ENCODE peak calls at places on chromosomes 2 and 18, in ten cellular contexts. U is colonic mucosa; V is right cardiac atrium; A is tibial artery; T is upper lobe of right lung; K is PC-3; W is psoas muscle; P is testis; Z is body of pancreas; O is naive thymus-derived CD4-positive, alpha-beta T cell. F is an unnamed sample.
A peak's percentile ranks its signal among the peaks of the same experiment; 100 is the strongest.

GRCh38 chr18:63162271-63163014 is 157.1 kb downstream of the BCL2 start:
- DNase-seq in A (no peak), W (no peak), T (peak; percentile 71), O (no peak), P (no peak), Z (no peak), U (no peak), V (no peak), K (no peak), F (no peak)

GRCh38 chr2:237344972-237345870 is 68.7 kb downstream of the COL6A3 start:
- DNase-seq in Z (no peak), K (no peak), P (no peak), T (no peak), U (no peak), W (no peak), O (no peak), V (no peak), A (no peak), F (no peak)

GRCh38 chr2:53970095-53970897 is 497 bp downstream of the PSME4 start:
- DNase-seq in P (peak; percentile 58), U (peak; percentile 60), W (no peak), O (no peak), T (no peak), V (peak; percentile 76), A (peak; percentile 71), Z (peak; percentile 50), K (peak; percentile 22), F (peak; percentile 38)

GRCh38 chr2:186820303-186820702 is 28.7 kb downstream of the ZSWIM2 start:
- DNase-seq in Z (no peak), P (no peak), V (no peak), A (no peak), T (no peak), U (no peak), O (no peak), K (no peak), W (no peak), F (no peak)

GRCh38 chr2:101188683-101189405 is 37.7 kb upstream of the TBC1D8 start:
- DNase-seq in K (peak; percentile 71), V (no peak), U (peak; percentile 68), W (no peak), T (no peak), Z (peak; percentile 44), A (no peak), O (no peak), P (no peak), F (peak; percentile 68)

GRCh38 chr2:218152172-218152571 is 14.6 kb downstream of the CXCR1 start:
- DNase-seq in A (no peak), V (no peak), T (no peak), P (no peak), O (no peak), Z (no peak), W (no peak), K (peak; percentile 24), U (no peak), F (no peak)

GRCh38 chr2:169116307-169116706 is 46.9 kb downstream of the DHRS9 start:
- DNase-seq in A (no peak), O (no peak), T (no peak), K (no peak), Z (no peak), V (no peak), W (no peak), U (no peak), P (no peak), F (no peak)

GRCh38 chr18:79788096-79789085 is 9.3 kb upstream of the KCNG2 start:
- DNase-seq in P (no peak), Z (no peak), V (no peak), A (peak; percentile 54), O (no peak), W (no peak), T (peak; percentile 48), K (no peak), U (no peak), F (no peak)

GRCh38 chr2:69652206-69652605 is 8.7 kb upstream of the AAK1 start:
- DNase-seq in P (no peak), V (no peak), A (no peak), T (no peak), W (no peak), K (peak; percentile 95), Z (no peak), O (no peak), U (no peak), F (no peak)

GRCh38 chr2:19038096-19039015 is 320.1 kb downstream of the OSR1 start:
- DNase-seq in U (no peak), A (no peak), O (no peak), V (no peak), P (peak; percentile 44), Z (no peak), K (peak; percentile 81), T (no peak), W (no peak), F (no peak)

GRCh38 chr2:39593439-39594393 is 72.0 kb upstream of the TMEM178A start:
- DNase-seq in K (peak; percentile 79), T (no peak), O (no peak), A (no peak), Z (peak; percentile 62), W (no peak), U (no peak), V (no peak), P (peak; percentile 61), F (peak; percentile 74)

GRCh38 chr2:72104821-72105588 is 42.7 kb downstream of the CYP26B1 start:
- DNase-seq in T (no peak), O (no peak), Z (no peak), W (no peak), U (peak; percentile 13), P (no peak), K (no peak), A (peak; percentile 54), V (no peak), F (no peak)

GRCh38 chr2:46812381-46813024 is 103.1 kb downstream of the MCFD2 start:
- DNase-seq in U (peak; percentile 41), A (peak; percentile 93), Z (no peak), K (peak; percentile 57), W (peak; percentile 82), T (no peak), O (no peak), V (peak; percentile 91), P (peak; percentile 39), F (peak; percentile 71)

GRCh38 chr2:241931084-241931975 is 61.8 kb downstream of the RTP5 start:
- DNase-seq in V (no peak), Z (no peak), T (no peak), K (no peak), O (no peak), W (no peak), A (no peak), U (no peak), P (no peak), F (no peak)

GRCh38 chr2:241932895-241933174 is 63.3 kb downstream of the RTP5 start:
- DNase-seq in W (no peak), Z (no peak), V (no peak), U (no peak), P (no peak), T (no peak), A (no peak), O (no peak), K (no peak), F (no peak)

GRCh38 chr2:241931976-241932894 is 62.7 kb downstream of the RTP5 start:
- DNase-seq in V (no peak), Z (no peak), O (no peak), U (no peak), K (no peak), T (no peak), P (no peak), W (no peak), A (no peak), F (no peak)

GRCh38 chr2:241935314-241935713 is 65.8 kb downstream of the RTP5 start:
- DNase-seq in W (no peak), A (no peak), V (no peak), Z (no peak), P (no peak), U (no peak), T (no peak), O (no peak), K (peak; percentile 69), F (no peak)

GRCh38 chr2:241933175-241933911 is 63.8 kb downstream of the RTP5 start:
- DNase-seq in P (peak; percentile 58), U (peak; percentile 36), K (peak; percentile 6), Z (no peak), O (no peak), A (no peak), W (no peak), V (no peak), T (peak; percentile 51), F (peak; percentile 38)
- H3K4me1 ChIP-seq in P (peaks cover 15% of the 10 kb centered on the region), U (peaks cover 4% of the 10 kb centered on the region), K (peaks cover 5% of the 10 kb centered on the region), Z (peaks cover 36% of the 10 kb centered on the region), O (no peaks in the 10 kb centered on the region), A (no peaks in the 10 kb centered on the region), W (no peaks in the 10 kb centered on the region), V (no peaks in the 10 kb centered on the region), T (peaks cover 4% of the 10 kb centered on the region), F (no peaks in the 10 kb centered on the region)

DNA sequence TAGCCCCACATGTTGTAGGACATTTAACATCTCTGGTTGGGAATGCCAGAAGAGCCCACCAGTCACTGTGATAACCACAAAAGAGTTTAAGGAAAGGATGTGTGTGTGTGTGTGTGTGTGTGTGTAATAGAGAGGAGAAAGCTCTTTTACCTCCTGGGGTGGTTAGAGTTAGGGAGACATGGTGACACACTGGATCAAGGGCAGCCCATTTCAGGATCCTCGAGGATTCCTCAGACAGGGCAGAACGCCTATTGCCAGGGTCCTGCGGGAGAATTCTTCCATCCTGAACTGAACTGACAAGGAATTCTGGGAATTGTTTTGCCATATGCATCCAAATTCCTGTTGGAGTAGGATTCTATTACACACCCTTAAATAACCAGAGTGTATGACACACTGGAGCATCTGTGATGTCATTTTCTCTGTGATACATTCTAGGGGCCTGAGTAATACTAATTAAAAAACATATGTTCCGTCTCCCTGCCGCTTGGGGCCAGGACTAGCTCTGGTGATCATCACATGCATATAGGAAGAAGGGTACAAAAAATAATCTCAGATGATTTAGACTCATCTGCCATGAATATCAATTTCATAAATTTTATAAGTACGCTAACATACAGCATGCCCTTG is 156.4 kb upstream of the MMADHC start:
- DNase-seq in W (no peak), P (no peak), A (no peak), Z (no peak), K (peak; percentile 78), O (no peak), U (no peak), T (no peak), V (no peak), F (no peak)
- H3K27ac ChIP-seq in W (no peak overlapping the region), P (no peak overlapping the region), A (no peak overlapping the region), Z (no peak overlapping the region), K (peak overlapping the region; percentile 72), O (no peak overlapping the region), U (no peak overlapping the region), T (no peak overlapping the region), V (no peak overlapping the region), F (no peak overlapping the region)

DNA sequence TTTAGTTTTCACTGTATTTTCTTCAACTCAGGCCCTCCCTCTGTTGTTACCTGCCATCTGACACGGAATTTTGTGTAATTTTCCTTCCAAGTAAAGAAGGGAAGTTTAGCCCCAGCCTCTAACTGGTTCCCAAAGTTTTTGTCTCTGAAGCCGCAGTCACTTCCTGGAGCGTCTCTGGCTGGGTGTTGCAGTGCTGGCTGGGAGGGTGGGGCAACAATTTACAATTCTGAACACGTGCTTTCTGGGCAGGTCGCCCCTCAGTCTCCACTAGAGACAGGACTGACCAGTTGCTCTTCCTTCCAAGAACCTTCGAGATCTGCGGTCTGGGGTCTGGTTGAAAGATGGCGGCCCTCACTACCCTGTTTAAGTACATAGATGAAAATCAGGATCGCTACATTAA is 3.5 kb downstream of the CNDP2 start:
- DNase-seq in Z (peak; percentile 72), K (peak; percentile 50), U (peak; percentile 89), P (no peak), V (peak; percentile 89), W (peak; percentile 74), A (peak; percentile 76), O (no peak), T (peak; percentile 76), F (peak; percentile 44)
- H3K4me3 ChIP-seq in Z (no peak overlapping the region), K (peak overlapping the region; percentile 56), U (peak overlapping the region; percentile 22), P (no peak overlapping the region), V (peak overlapping the region; percentile 22), W (peak overlapping the region; percentile 38), A (no peak overlapping the region), O (peak overlapping the region; percentile 72), T (peak overlapping the region; percentile 34), F (no peak overlapping the region)

GRCh38 chr18:48776641-48777025 is 174.1 kb downstream of the SMAD7 start:
- DNase-seq in O (no peak), V (no peak), A (no peak), U (no peak), T (no peak), W (no peak), P (no peak), K (no peak), Z (no peak), F (no peak)
- H3K4me1 ChIP-seq in O (peaks cover 8% of the 10 kb centered on the region), V (peaks cover 36% of the 10 kb centered on the region), A (peaks cover 14% of the 10 kb centered on the region), U (peaks cover 1% of the 10 kb centered on the region), T (peaks cover 50% of the 10 kb centered on the region), W (peaks cover 43% of the 10 kb centered on the region), P (peaks cover 41% of the 10 kb centered on the region), K (no peaks in the 10 kb centered on the region), Z (peaks cover 13% of the 10 kb centered on the region), F (peaks cover 35% of the 10 kb centered on the region)